ENCODE peak calls at places on chromosomes 1 and 21, in six cellular contexts. T, W, J, V, Q and X are unnamed samples.

GRCh38 chr1:246497331-246497915 is 9.7 kb downstream of the SMYD3 start:
- DNase-seq in J (no peak), Q (peak; percentile 55), W (peak; percentile 74), T (no peak), V (peak; percentile 79), X (peak; percentile 55)

GRCh38 chr1:119987689-119988088 is 81.8 kb downstream of the NOTCH2 start:
- DNase-seq in J (no peak), Q (no peak), T (no peak), V (no peak), W (no peak), X (no peak)

GRCh38 chr1:51410568-51411460 is 80.5 kb upstream of the TTC39A start:
- DNase-seq in W (no peak), T (no peak), Q (no peak), J (no peak), V (peak; percentile 47), X (no peak)

GRCh38 chr1:11320153-11320936 is 47.3 kb downstream of the UBIAD1 start:
- DNase-seq in V (no peak), Q (peak; percentile 28), W (no peak), J (no peak), T (no peak), X (peak; percentile 96)

GRCh38 chr1:205528887-205529825 is 24.7 kb downstream of the CDK18 start:
- DNase-seq in T (peak; percentile 23), V (peak; percentile 50), J (peak; percentile 85), W (no peak), Q (peak; percentile 76), X (peak; percentile 99)

GRCh38 chr1:228758451-228758850 is 23.2 kb downstream of the RHOU start:
- DNase-seq in Q (no peak), W (no peak), V (no peak), J (no peak), T (no peak), X (no peak)

GRCh38 chr1:218339267-218339831 is 5.8 kb upstream of the TGFB2 start:
- DNase-seq in J (no peak), Q (no peak), W (peak; percentile 54), T (no peak), V (peak; percentile 62), X (no peak)

GRCh38 chr1:29382851-29383588 is 146.7 kb downstream of the PTPRU start:
- DNase-seq in T (no peak), V (no peak), Q (no peak), J (no peak), W (no peak), X (no peak)

GRCh38 chr1:105483436-105483835 is 1573.0 kb upstream of the PRMT6 start:
- DNase-seq in J (no peak), W (no peak), T (no peak), V (no peak), Q (no peak), X (no peak)

GRCh38 chr1:116334015-116334547 is 39.0 kb upstream of the ATP1A1 start:
- DNase-seq in W (peak; percentile 80), V (peak; percentile 30), T (no peak), Q (no peak), J (peak; percentile 24), X (no peak)

GRCh38 chr1:42742617-42743301 is 2.7 kb upstream of the CLDN19 start:
- DNase-seq in V (no peak), Q (no peak), W (peak; percentile 52), J (no peak), T (no peak), X (no peak)

GRCh38 chr1:76105269-76105850 is 30.8 kb downstream of the ST6GALNAC3 start:
- DNase-seq in J (no peak), Q (no peak), W (no peak), V (no peak), T (no peak), X (no peak)

GRCh38 chr1:32876341-32877210 is 5.9 kb upstream of the FNDC5 start:
- DNase-seq in Q (no peak), W (peak; percentile 29), V (no peak), T (no peak), J (peak; percentile 63), X (peak; percentile 94)

GRCh38 chr1:119674110-119674509 is 26.0 kb upstream of the ZNF697 start:
- DNase-seq in Q (peak; percentile 84), V (peak; percentile 57), J (no peak), W (peak; percentile 92), T (no peak), X (no peak)

GRCh38 chr1:5504364-5504740 is 487.9 kb downstream of the NPHP4 start:
- DNase-seq in W (peak; percentile 5), V (no peak), J (peak; percentile 24), Q (no peak), T (no peak), X (no peak)

GRCh38 chr21:30329203-30329868 is 8.2 kb downstream of the KRTAP27-1 start:
- DNase-seq in T (no peak), J (no peak), W (peak; percentile 37), V (no peak), Q (no peak), X (no peak)

GRCh38 chr1:58392083-58392482 is 154.4 kb downstream of the OMA1 start:
- DNase-seq in T (no peak), Q (no peak), V (no peak), W (no peak), J (no peak), X (no peak)

GRCh38 chr1:36182734-36183133 is 26.8 kb downstream of the MAP7D1 start:
- DNase-seq in T (no peak), W (no peak), V (no peak), J (no peak), Q (peak; percentile 62), X (peak; percentile 58)

GRCh38 chr1:14184346-14184963 is 414.0 kb upstream of the KAZN start:
- DNase-seq in Q (no peak), T (no peak), J (no peak), W (no peak), V (no peak), X (no peak)

GRCh38 chr1:7561936-7562728 is 209.0 kb upstream of the VAMP3 start:
- DNase-seq in T (no peak), J (no peak), V (no peak), Q (no peak), W (no peak), X (no peak)

GRCh38 chr1:7558921-7559869 is 211.9 kb upstream of the VAMP3 start:
- DNase-seq in V (no peak), Q (no peak), J (no peak), W (no peak), T (no peak), X (no peak)

GRCh38 chr1:7560128-7560527 is 211.0 kb upstream of the VAMP3 start:
- DNase-seq in V (no peak), Q (no peak), T (no peak), W (no peak), J (no peak), X (no peak)

GRCh38 chr1:7561331-7561921 is 209.7 kb upstream of the VAMP3 start:
- DNase-seq in V (peak; percentile 25), Q (no peak), T (no peak), J (no peak), W (no peak), X (peak; percentile 96)

GRCh38 chr1:7560601-7561181 is 210.4 kb upstream of the VAMP3 start:
- DNase-seq in J (no peak), W (no peak), Q (no peak), T (no peak), V (no peak), X (no peak)
- H3K4me3 ChIP-seq in J (no peak overlapping the region), W (no peak overlapping the region), Q (no peak overlapping the region), T (no peak overlapping the region), V (no peak overlapping the region), X (no peak overlapping the region)

GRCh38 chr1:207956976-207957375 is 46.1 kb upstream of the CD34 start:
- DNase-seq in J (no peak), T (no peak), W (no peak), Q (no peak), V (no peak), X (no peak)
- H3K27me3 ChIP-seq in J (no peaks in the 10 kb centered on the region), T (no peaks in the 10 kb centered on the region), W (peaks cover 3% of the 10 kb centered on the region), Q (peaks cover 53% of the 10 kb centered on the region), V (peaks cover 44% of the 10 kb centered on the region), X (peaks cover 60% of the 10 kb centered on the region)

GRCh38 chr1:20685099-20685662 is 24.0 kb upstream of the DDOST start:
- DNase-seq in J (peak; percentile 65), T (no peak), W (no peak), Q (no peak), V (no peak), X (peak; percentile 41)
- H3K36me3 ChIP-seq in J (no peaks in the 10 kb centered on the region), T (no peaks in the 10 kb centered on the region), W (no peaks in the 10 kb centered on the region), Q (peaks cover 30% of the 10 kb centered on the region), V (peaks cover 7% of the 10 kb centered on the region), X (peaks cover 3% of the 10 kb centered on the region)

GRCh38 chr1:54882483-54882882 is 4.5 kb downstream of the DHCR24 start:
- DNase-seq in Q (no peak), J (no peak), W (peak; percentile 89), T (no peak), V (peak; percentile 38), X (no peak)

GRCh38 chr1:54884768-54885167 is 2.2 kb downstream of the DHCR24 start:
- DNase-seq in T (no peak), W (no peak), V (no peak), J (no peak), Q (no peak), X (no peak)

GRCh38 chr1:54883349-54884102 is 3.5 kb downstream of the DHCR24 start:
- DNase-seq in Q (no peak), W (no peak), T (no peak), V (peak; percentile 29), J (no peak), X (no peak)

GRCh38 chr1:54885237-54885679 is 1.7 kb downstream of the DHCR24 start:
- DNase-seq in T (no peak), Q (no peak), V (no peak), J (no peak), W (peak; percentile 52), X (no peak)

DNA sequence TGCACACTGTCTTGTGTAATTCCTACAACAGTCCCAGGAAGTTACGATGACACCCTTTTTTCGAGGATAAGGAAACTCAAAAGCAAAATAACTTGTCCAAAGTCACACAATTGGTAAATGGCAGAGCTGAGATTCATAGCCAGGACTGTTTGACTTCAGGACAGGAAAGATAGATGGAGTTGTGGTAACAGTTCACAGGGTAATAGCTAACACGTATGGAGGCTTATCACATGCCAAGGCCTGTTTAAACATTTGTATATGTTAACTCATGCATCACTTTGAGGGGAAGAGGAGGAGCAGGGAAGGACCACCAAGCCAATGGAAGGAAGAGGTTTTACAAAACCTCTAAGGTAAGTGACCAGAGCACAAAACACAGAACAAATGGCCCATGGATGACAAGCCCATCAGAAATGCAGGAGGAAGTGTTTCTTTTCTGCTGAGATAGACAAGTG is 2.8 kb downstream of the DHCR24 start:
- DNase-seq in J (no peak), T (no peak), W (peak; percentile 44), Q (no peak), V (peak; percentile 79), X (no peak)
- H3K4me3 ChIP-seq in J (no peak overlapping the region), T (peak overlapping the region; percentile 85), W (peak overlapping the region; percentile 94), Q (peak overlapping the region; percentile 100), V (no peak overlapping the region), X (no peak overlapping the region)

GRCh38 chr1:155123801-155124200 is 3.9 kb upstream of the EFNA1 start:
- DNase-seq in T (no peak), V (no peak), W (peak; percentile 58), J (no peak), Q (no peak), X (no peak)
- H3K27me3 ChIP-seq in T (no peaks in the 10 kb centered on the region), V (peaks cover 61% of the 10 kb centered on the region), W (no peaks in the 10 kb centered on the region), J (no peaks in the 10 kb centered on the region), Q (peaks cover 83% of the 10 kb centered on the region), X (peaks cover 45% of the 10 kb centered on the region)

GRCh38 chr1:179092896-179093461 is 11.1 kb downstream of the TOR3A start:
- DNase-seq in Q (no peak), V (no peak), W (no peak), J (no peak), T (no peak), X (no peak)
- H3K36me3 ChIP-seq in Q (peaks cover 90% of the 10 kb centered on the region), V (peaks cover 50% of the 10 kb centered on the region), W (peaks cover 14% of the 10 kb centered on the region), J (no peaks in the 10 kb centered on the region), T (peaks cover 4% of the 10 kb centered on the region), X (peaks cover 28% of the 10 kb centered on the region)

GRCh38 chr1:219660666-219661463 is 48.0 kb upstream of the ZC3H11B start:
- DNase-seq in V (peak; percentile 88), Q (peak; percentile 95), J (peak; percentile 90), T (peak; percentile 2), W (peak; percentile 67), X (peak; percentile 42)
- H3K4me3 ChIP-seq in V (no peak overlapping the region), Q (no peak overlapping the region), J (peak overlapping the region; percentile 14), T (peak overlapping the region; percentile 31), W (no peak overlapping the region), X (peak overlapping the region; percentile 32)